ENCODE peak calls at places on chromosome 6, in six cellular contexts. I, R, K, S, O and A are unnamed samples.

GRCh38 chr6:26380256-26380655 is 2.7 kb upstream of the BTN2A2 start:
- DNase-seq in O (no peak), R (peak; percentile 40), I (no peak), S (no peak), K (no peak), A (no peak)

GRCh38 chr6:98054453-98054852 is 771.4 kb upstream of the MMS22L start:
- DNase-seq in O (no peak), R (no peak), I (no peak), K (no peak), S (no peak), A (no peak)

GRCh38 chr6:143157146-143157545 is 96.5 kb downstream of the AIG1 start:
- DNase-seq in R (no peak), O (no peak), K (peak; percentile 24), I (no peak), S (peak; percentile 68), A (peak; percentile 75)

GRCh38 chr6:30826961-30827342 is 57.4 kb upstream of the DDR1 start:
- DNase-seq in O (peak; percentile 65), K (no peak), I (no peak), R (no peak), S (no peak), A (no peak)

GRCh38 chr6:39934060-39934757 is at the start of gene MOCS1:
- DNase-seq in O (peak; percentile 94), I (peak; percentile 84), K (no peak), S (peak; percentile 61), R (peak; percentile 60), A (peak; percentile 67)

GRCh38 chr6:4575724-4576123 is 200.5 kb upstream of the CDYL start:
- DNase-seq in K (no peak), R (no peak), S (no peak), O (no peak), I (no peak), A (no peak)

GRCh38 chr6:149033454-149034241 is 283.9 kb upstream of the TAB2 start:
- DNase-seq in K (no peak), R (no peak), S (no peak), O (no peak), I (no peak), A (no peak)

GRCh38 chr6:96836579-96837137 is 619 bp downstream of the GPR63 start:
- DNase-seq in K (no peak), I (peak; percentile 9), O (no peak), S (no peak), R (peak; percentile 3), A (no peak)

DNA sequence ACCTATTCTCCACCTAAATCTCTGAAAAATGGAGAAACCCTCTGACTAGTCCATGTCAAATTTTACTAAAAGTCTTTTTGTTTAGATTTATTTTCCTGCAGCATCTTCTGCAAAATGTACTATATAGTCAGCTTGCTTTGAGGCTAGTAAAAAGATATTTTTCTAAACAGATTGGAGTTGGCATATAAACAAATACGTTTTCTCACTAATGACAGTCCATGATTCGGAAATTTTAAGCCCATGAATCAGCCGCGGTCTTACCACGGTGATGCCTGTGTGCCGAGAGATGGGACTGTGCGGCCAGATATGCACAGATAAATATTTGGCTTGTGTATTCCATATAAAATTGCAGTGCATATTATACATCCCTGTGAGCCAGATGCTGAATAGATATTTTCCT is 3.2 kb downstream of the FOXC1 start:
- DNase-seq in R (peak; percentile 89), K (peak; percentile 56), S (peak; percentile 73), O (peak; percentile 36), I (peak; percentile 58), A (peak; percentile 75)
- H3K4me3 ChIP-seq in R (peak overlapping the region; percentile 85), K (peak overlapping the region; percentile 75), S (peak overlapping the region; percentile 74), O (peak overlapping the region; percentile 80), I (peak overlapping the region; percentile 56), A (peak overlapping the region; percentile 78)

DNA sequence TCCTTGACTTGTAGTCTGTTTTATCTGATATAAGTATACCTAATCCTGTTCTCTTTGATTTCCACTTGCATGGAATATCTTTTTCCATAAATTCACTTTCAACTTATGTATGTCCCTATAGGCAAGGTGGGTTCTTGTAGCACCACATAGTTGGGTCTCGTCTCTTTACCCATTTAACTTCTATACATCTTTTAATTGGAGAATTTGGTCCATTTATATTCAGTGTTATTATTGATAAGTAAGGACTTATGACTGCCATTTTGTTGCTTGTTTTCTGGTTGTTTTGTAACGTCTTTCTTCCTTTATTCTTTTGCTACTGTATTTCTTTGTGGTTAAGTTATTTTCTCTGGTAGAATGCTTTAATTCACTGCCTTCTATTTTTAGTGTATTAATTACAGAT is 14.5 kb upstream of the ZNF311 start:
- DNase-seq in R (no peak), I (no peak), K (no peak), O (no peak), S (no peak), A (no peak)
- TF ChIP-seq CTCF in R (no peak), I (no peak), K (no peak), O (no peak), S (no peak), A (no peak)

GRCh38 chr6:154488802-154489437 is 21.6 kb downstream of the CNKSR3 start:
- DNase-seq in K (no peak), I (peak; percentile 56), S (peak; percentile 70), O (no peak), R (peak; percentile 76), A (peak; percentile 90)

GRCh38 chr6:154488276-154488627 is 22.2 kb downstream of the CNKSR3 start:
- DNase-seq in S (peak; percentile 47), K (no peak), R (peak; percentile 44), O (no peak), I (no peak), A (peak; percentile 61)

GRCh38 chr6:154485784-154486183 is 24.7 kb downstream of the CNKSR3 start:
- DNase-seq in O (no peak), S (no peak), R (peak; percentile 23), K (no peak), I (no peak), A (no peak)

GRCh38 chr6:154491567-154492470 is 18.7 kb downstream of the CNKSR3 start:
- DNase-seq in O (no peak), K (no peak), R (no peak), I (no peak), S (peak; percentile 33), A (peak; percentile 81)

DNA sequence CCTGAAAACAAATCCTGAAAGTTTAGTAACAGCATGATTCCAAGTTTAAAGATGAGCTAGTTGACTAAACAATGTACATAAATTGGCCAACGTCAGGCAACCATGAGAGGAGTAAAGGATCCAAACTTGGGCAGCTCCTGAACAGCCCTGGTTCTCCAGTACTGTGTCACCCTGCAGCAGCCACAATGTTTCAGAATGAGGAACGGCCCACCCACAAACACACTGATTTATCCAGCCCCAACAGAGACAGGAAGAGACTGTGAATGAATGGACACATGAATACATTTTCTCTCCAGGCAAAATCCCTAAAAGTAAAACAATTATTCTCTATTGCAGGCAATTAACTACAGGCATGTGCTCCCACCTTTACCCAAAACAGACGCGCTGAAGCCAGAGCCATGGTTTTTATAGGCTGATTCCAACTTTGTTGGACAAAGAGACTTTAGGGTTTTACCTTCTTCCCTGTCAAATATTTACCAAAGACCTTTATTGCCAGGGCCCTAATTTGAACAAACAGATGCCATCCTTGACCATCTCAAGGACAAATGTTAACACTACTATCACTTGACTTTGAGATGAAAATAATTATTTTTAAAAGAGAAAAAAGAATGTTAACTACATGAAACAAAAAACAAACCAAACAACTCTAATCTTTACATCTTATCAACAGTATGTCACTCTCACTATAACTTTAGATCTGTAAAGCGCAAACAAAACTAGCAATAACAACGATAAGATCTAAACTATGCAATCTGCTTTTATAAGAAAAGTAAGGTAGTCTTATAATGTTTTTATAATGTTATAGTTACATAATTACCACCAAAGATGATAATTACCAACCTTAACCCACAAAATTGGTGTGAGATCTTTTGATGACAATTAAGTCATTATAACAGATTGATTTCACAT is 22.9 kb downstream of the CNKSR3 start:
- DNase-seq in S (no peak), I (no peak), O (no peak), R (no peak), K (no peak), A (no peak)
- H3K4me3 ChIP-seq in S (no peak overlapping the region), I (no peak overlapping the region), O (no peak overlapping the region), R (no peak overlapping the region), K (no peak overlapping the region), A (no peak overlapping the region)

GRCh38 chr6:44133003-44133931 is 5.9 kb downstream of the TMEM63B start:
- DNase-seq in K (no peak), I (peak; percentile 67), R (peak; percentile 57), O (peak; percentile 77), S (peak; percentile 55), A (peak; percentile 48)
- TF ChIP-seq CTCF in K (no peak), I (no peak), R (no peak), O (peak; percentile 31), S (peak; percentile 21), A (peak; percentile 14)

GRCh38 chr6:12060780-12061619 is 48.9 kb downstream of the HIVEP1 start:
- DNase-seq in K (no peak), S (no peak), R (no peak), O (peak; percentile 87), I (peak; percentile 71), A (no peak)
- H3K4me3 ChIP-seq in K (no peak overlapping the region), S (no peak overlapping the region), R (no peak overlapping the region), O (no peak overlapping the region), I (no peak overlapping the region), A (no peak overlapping the region)